ENCODE peak calls at places on chromosomes 5 and 9, in seven cellular contexts. Q is H54; M is HS-5; L is heart left ventricle; U is hepatocyte; N is astrocyte of the spinal cord; C is activated CD8-positive, alpha-beta T cell treated with anti-CD3 and anti-CD28 coated beads for 36 hours. D is an unnamed sample.

GRCh38 chr5:176870110-176870591 is 29.0 kb downstream of the HK3 start:
- DNase-seq in C (no peak), M (no peak), Q (peak; percentile 76), N (peak; percentile 11), U (peak; percentile 57), L (no peak), D (peak; percentile 55)

GRCh38 chr5:123460296-123460729 is 37.1 kb upstream of the CEP120 start:
- DNase-seq in Q (peak; percentile 12), M (no peak), C (peak; percentile 72), L (no peak), U (peak; percentile 66), N (no peak), D (no peak)

GRCh38 chr9:84953797-84954695 is 284.5 kb downstream of the NTRK2 start:
- DNase-seq in U (peak; percentile 88), N (peak; percentile 60), C (peak; percentile 66), M (no peak), Q (peak; percentile 73), L (peak; percentile 75), D (no peak)

GRCh38 chr9:2621678-2622360 is at the start of gene VLDLR:
- DNase-seq in U (peak; percentile 71), Q (peak; percentile 36), C (peak; percentile 48), N (peak; percentile 30), L (peak; percentile 64), M (no peak), D (no peak)

GRCh38 chr9:97900738-97901565 is 21.3 kb downstream of the TRMO start:
- DNase-seq in L (no peak), M (peak; percentile 48), C (peak; percentile 32), N (peak; percentile 58), U (peak; percentile 62), Q (peak; percentile 67), D (peak; percentile 51)

GRCh38 chr5:123785160-123786001 is 273.4 kb downstream of the CSNK1G3 start:
- DNase-seq in Q (no peak), U (peak; percentile 38), M (peak; percentile 77), L (no peak), C (no peak), N (peak; percentile 75), D (peak; percentile 81)

GRCh38 chr5:138974227-138975063 is 99.3 kb upstream of the LRRTM2 start:
- DNase-seq in M (no peak), L (peak; percentile 78), C (no peak), U (no peak), N (peak; percentile 25), Q (no peak), D (peak; percentile 95)

GRCh38 chr5:5941486-5941885 is 436.9 kb downstream of the MED10 start:
- DNase-seq in L (no peak), Q (no peak), N (no peak), M (no peak), U (no peak), C (no peak), D (no peak)

GRCh38 chr5:75405296-75405695 is 68.3 kb downstream of the HMGCR start:
- DNase-seq in Q (no peak), L (no peak), N (no peak), M (no peak), U (no peak), C (no peak), D (no peak)

GRCh38 chr5:55495216-55495615 is 39.5 kb downstream of the PLPP1 start:
- DNase-seq in U (no peak), Q (no peak), C (no peak), N (no peak), L (no peak), M (no peak), D (no peak)

GRCh38 chr5:88183255-88183654 is 85.4 kb downstream of the TMEM161B start:
- DNase-seq in C (no peak), M (no peak), N (no peak), L (no peak), U (no peak), Q (no peak), D (no peak)

GRCh38 chr9:133155156-133155555 is 8.6 kb downstream of the GBGT1 start:
- DNase-seq in M (no peak), Q (no peak), N (no peak), U (no peak), L (no peak), C (no peak), D (no peak)

GRCh38 chr5:82197550-82197949 is 80.6 kb downstream of the RPS23 start:
- DNase-seq in U (no peak), Q (no peak), L (no peak), M (no peak), N (no peak), C (no peak), D (no peak)